ENCODE peak calls at places on chromosome 21, in nine cellular contexts. One of them, this sample, is unnamed.

GRCh38 chr21:16587671-16588379 is 858.0 kb downstream of the USP25 start:
- DNase-seq in tibial artery: peak; percentile 28
- DNase-seq in neuronal stem cell: no peak
- DNase-seq in uterus: peak; percentile 73
- DNase-seq in heart left ventricle: peak; percentile 26
- DNase-seq in lung: no peak
- DNase-seq in Caco-2: no peak
- DNase-seq in aorta: no peak
- DNase-seq in bronchial epithelial cell: peak; percentile 89
- DNase-seq in this sample: peak; percentile 36

GRCh38 chr21:34593423-34593822 is 21.5 kb downstream of the RCAN1 start:
- DNase-seq in neuronal stem cell: no peak
- DNase-seq in tibial artery: no peak
- DNase-seq in lung: no peak
- DNase-seq in Caco-2: no peak
- DNase-seq in uterus: no peak
- DNase-seq in bronchial epithelial cell: no peak
- DNase-seq in heart left ventricle: no peak
- DNase-seq in aorta: no peak
- DNase-seq in this sample: no peak

GRCh38 chr21:15121655-15122120 is 56.9 kb upstream of the NRIP1 start:
- DNase-seq in bronchial epithelial cell: peak; percentile 54
- DNase-seq in lung: peak; percentile 48
- DNase-seq in Caco-2: no peak
- DNase-seq in neuronal stem cell: no peak
- DNase-seq in tibial artery: no peak
- DNase-seq in heart left ventricle: peak; percentile 72
- DNase-seq in aorta: no peak
- DNase-seq in uterus: no peak
- DNase-seq in this sample: no peak

GRCh38 chr21:35664683-35665082 is 395.6 kb downstream of the SETD4 start:
- DNase-seq in tibial artery: no peak
- DNase-seq in Caco-2: no peak
- DNase-seq in neuronal stem cell: no peak
- DNase-seq in uterus: no peak
- DNase-seq in aorta: no peak
- DNase-seq in bronchial epithelial cell: peak; percentile 71
- DNase-seq in heart left ventricle: no peak
- DNase-seq in lung: no peak
- DNase-seq in this sample: no peak

GRCh38 chr21:35427320-35428040 is 378.4 kb upstream of the RUNX1 start:
- DNase-seq in Caco-2: no peak
- DNase-seq in lung: no peak
- DNase-seq in aorta: peak; percentile 61
- DNase-seq in bronchial epithelial cell: no peak
- DNase-seq in neuronal stem cell: no peak
- DNase-seq in tibial artery: peak; percentile 62
- DNase-seq in uterus: no peak
- DNase-seq in heart left ventricle: peak; percentile 44
- DNase-seq in this sample: no peak

GRCh38 chr21:28754127-28754611 is 238.5 kb downstream of the LTN1 start:
- DNase-seq in neuronal stem cell: no peak
- DNase-seq in Caco-2: no peak
- DNase-seq in aorta: peak; percentile 65
- DNase-seq in tibial artery: no peak
- DNase-seq in heart left ventricle: peak; percentile 87
- DNase-seq in uterus: peak; percentile 38
- DNase-seq in bronchial epithelial cell: no peak
- DNase-seq in lung: no peak
- DNase-seq in this sample: no peak

GRCh38 chr21:37463083-37463780 is 96.7 kb downstream of the DYRK1A start:
- DNase-seq in lung: no peak
- DNase-seq in heart left ventricle: no peak
- DNase-seq in bronchial epithelial cell: peak; percentile 60
- DNase-seq in Caco-2: no peak
- DNase-seq in tibial artery: no peak
- DNase-seq in uterus: no peak
- DNase-seq in aorta: no peak
- DNase-seq in neuronal stem cell: no peak
- DNase-seq in this sample: no peak

GRCh38 chr21:34282223-34282622 is 81.6 kb upstream of the KCNE2 start:
- DNase-seq in Caco-2: no peak
- DNase-seq in heart left ventricle: no peak
- DNase-seq in aorta: no peak
- DNase-seq in uterus: no peak
- DNase-seq in tibial artery: no peak
- DNase-seq in bronchial epithelial cell: peak; percentile 74
- DNase-seq in neuronal stem cell: no peak
- DNase-seq in lung: no peak
- DNase-seq in this sample: no peak

GRCh38 chr21:30194701-30195299 is 21.1 kb downstream of the CLDN8 start:
- DNase-seq in heart left ventricle: no peak
- DNase-seq in lung: no peak
- DNase-seq in neuronal stem cell: peak; percentile 35
- DNase-seq in aorta: no peak
- DNase-seq in Caco-2: no peak
- DNase-seq in uterus: no peak
- DNase-seq in tibial artery: no peak
- DNase-seq in bronchial epithelial cell: peak; percentile 73
- DNase-seq in this sample: no peak

GRCh38 chr21:33557447-33557846 is 14.6 kb downstream of the SON start:
- DNase-seq in Caco-2: no peak
- DNase-seq in lung: no peak
- DNase-seq in bronchial epithelial cell: no peak
- DNase-seq in aorta: no peak
- DNase-seq in tibial artery: no peak
- DNase-seq in uterus: no peak
- DNase-seq in heart left ventricle: no peak
- DNase-seq in neuronal stem cell: no peak
- DNase-seq in this sample: no peak

GRCh38 chr21:19553930-19554615 is 1150.5 kb upstream of the TMPRSS15 start:
- DNase-seq in neuronal stem cell: no peak
- DNase-seq in aorta: no peak
- DNase-seq in bronchial epithelial cell: no peak
- DNase-seq in tibial artery: no peak
- DNase-seq in Caco-2: no peak
- DNase-seq in heart left ventricle: no peak
- DNase-seq in uterus: no peak
- DNase-seq in lung: no peak
- DNase-seq in this sample: no peak

GRCh38 chr21:34626131-34626530 is 11.2 kb upstream of the RCAN1 start:
- DNase-seq in tibial artery: no peak
- DNase-seq in bronchial epithelial cell: no peak
- DNase-seq in heart left ventricle: no peak
- DNase-seq in lung: no peak
- DNase-seq in uterus: no peak
- DNase-seq in Caco-2: no peak
- DNase-seq in neuronal stem cell: no peak
- DNase-seq in aorta: no peak
- DNase-seq in this sample: no peak

GRCh38 chr21:36766511-36766910 is 67.6 kb downstream of the SIM2 start:
- DNase-seq in tibial artery: no peak
- DNase-seq in heart left ventricle: no peak
- DNase-seq in bronchial epithelial cell: no peak
- DNase-seq in uterus: no peak
- DNase-seq in lung: no peak
- DNase-seq in aorta: no peak
- DNase-seq in Caco-2: no peak
- DNase-seq in neuronal stem cell: no peak
- DNase-seq in this sample: no peak

GRCh38 chr21:29371464-29371863 is 72.7 kb downstream of the BACH1 start:
- DNase-seq in uterus: no peak
- DNase-seq in tibial artery: no peak
- DNase-seq in heart left ventricle: no peak
- DNase-seq in aorta: no peak
- DNase-seq in Caco-2: no peak
- DNase-seq in bronchial epithelial cell: peak; percentile 32
- DNase-seq in neuronal stem cell: no peak
- DNase-seq in lung: no peak
- DNase-seq in this sample: no peak

GRCh38 chr21:24840287-24840686 is 767.0 kb downstream of the MRPL39 start:
- DNase-seq in tibial artery: no peak
- DNase-seq in bronchial epithelial cell: no peak
- DNase-seq in aorta: no peak
- DNase-seq in lung: no peak
- DNase-seq in uterus: no peak
- DNase-seq in heart left ventricle: no peak
- DNase-seq in Caco-2: no peak
- DNase-seq in neuronal stem cell: no peak
- DNase-seq in this sample: no peak

GRCh38 chr21:30372139-30372770 is at the start of gene KRTAP13-2:
- DNase-seq in Caco-2: no peak
- DNase-seq in lung: no peak
- DNase-seq in bronchial epithelial cell: no peak
- DNase-seq in neuronal stem cell: no peak
- DNase-seq in uterus: no peak
- DNase-seq in heart left ventricle: no peak
- DNase-seq in aorta: no peak
- DNase-seq in tibial artery: no peak
- DNase-seq in this sample: no peak

DNA sequence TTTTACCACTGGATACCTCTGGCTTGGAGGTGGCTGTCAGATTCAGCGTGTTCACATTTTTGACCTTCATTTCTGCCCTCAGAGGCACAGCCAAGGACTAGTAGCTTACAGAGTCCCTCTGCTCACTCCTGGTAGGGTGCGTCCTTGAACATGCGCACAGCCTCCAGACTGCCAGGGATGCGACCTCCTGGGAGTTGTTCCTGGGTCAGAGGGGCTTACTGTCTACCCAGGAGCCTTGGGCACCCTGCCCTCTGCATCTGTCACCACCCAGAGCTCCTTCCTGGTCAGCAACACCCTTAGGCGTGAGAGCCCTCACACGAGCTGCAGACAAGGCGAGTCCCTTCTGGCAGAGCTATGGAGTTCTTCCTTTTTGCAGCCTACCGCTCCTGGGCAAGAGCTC is 1.7 kb downstream of the SLX9 start:
- DNase-seq in lung: no peak
- DNase-seq in uterus: no peak
- DNase-seq in tibial artery: no peak
- DNase-seq in Caco-2: peak; percentile 17
- DNase-seq in neuronal stem cell: no peak
- DNase-seq in heart left ventricle: peak; percentile 28
- DNase-seq in aorta: no peak
- DNase-seq in bronchial epithelial cell: no peak
- DNase-seq in this sample: no peak
- H3K4me3 ChIP-seq in lung: no peak overlapping the region
- H3K4me3 ChIP-seq in uterus: no peak overlapping the region
- H3K4me3 ChIP-seq in tibial artery: no peak overlapping the region
- H3K4me3 ChIP-seq in Caco-2: no peak overlapping the region
- H3K4me3 ChIP-seq in neuronal stem cell: peak overlapping the region; percentile 97
- H3K4me3 ChIP-seq in heart left ventricle: peak overlapping the region; percentile 91
- H3K4me3 ChIP-seq in aorta: no peak overlapping the region
- H3K4me3 ChIP-seq in bronchial epithelial cell: no peak overlapping the region
- H3K4me3 ChIP-seq in this sample: no peak overlapping the region

DNA sequence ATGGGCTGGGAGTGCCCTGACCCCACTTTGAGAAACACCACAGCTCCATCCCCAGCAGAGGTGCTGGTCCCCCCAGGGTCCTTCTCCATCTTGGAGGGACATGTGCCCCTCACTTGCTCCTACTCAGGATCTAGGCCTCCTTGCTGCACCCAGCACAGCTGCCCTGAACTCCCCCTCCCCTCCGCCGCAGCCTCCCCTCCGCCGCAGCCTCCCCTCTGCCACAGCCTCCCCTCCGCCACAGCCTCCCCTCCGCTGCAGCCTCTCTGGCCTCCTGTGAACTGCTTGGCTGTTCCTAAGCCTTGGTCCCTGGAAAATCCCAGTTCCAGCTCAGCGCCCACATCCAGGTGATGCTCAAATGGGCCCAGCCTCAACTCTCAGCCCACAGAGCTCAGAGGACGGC is 15.9 kb upstream of the TSPEAR start:
- DNase-seq in aorta: no peak
- DNase-seq in tibial artery: no peak
- DNase-seq in lung: no peak
- DNase-seq in Caco-2: no peak
- DNase-seq in heart left ventricle: no peak
- DNase-seq in bronchial epithelial cell: no peak
- DNase-seq in neuronal stem cell: no peak
- DNase-seq in uterus: no peak
- DNase-seq in this sample: no peak
- H3K27me3 ChIP-seq in aorta: no peaks in the 10 kb centered on the region
- H3K27me3 ChIP-seq in tibial artery: no peaks in the 10 kb centered on the region
- H3K27me3 ChIP-seq in lung: peaks cover 3% of the 10 kb centered on the region
- H3K27me3 ChIP-seq in Caco-2: no peaks in the 10 kb centered on the region
- H3K27me3 ChIP-seq in heart left ventricle: peaks cover 56% of the 10 kb centered on the region
- H3K27me3 ChIP-seq in bronchial epithelial cell: no peaks in the 10 kb centered on the region
- H3K27me3 ChIP-seq in neuronal stem cell: peaks cover 51% of the 10 kb centered on the region
- H3K27me3 ChIP-seq in uterus: no peaks in the 10 kb centered on the region
- H3K27me3 ChIP-seq in this sample: no peaks in the 10 kb centered on the region

GRCh38 chr21:25891596-25891995 is 156.8 kb downstream of the GABPA start:
- DNase-seq in lung: no peak
- DNase-seq in tibial artery: no peak
- DNase-seq in aorta: no peak
- DNase-seq in Caco-2: no peak
- DNase-seq in uterus: no peak
- DNase-seq in heart left ventricle: no peak
- DNase-seq in neuronal stem cell: no peak
- DNase-seq in bronchial epithelial cell: no peak
- DNase-seq in this sample: no peak
- H3K36me3 ChIP-seq in lung: peaks cover 21% of the 10 kb centered on the region
- H3K36me3 ChIP-seq in tibial artery: peaks cover 7% of the 10 kb centered on the region
- H3K36me3 ChIP-seq in aorta: peaks cover 1% of the 10 kb centered on the region
- H3K36me3 ChIP-seq in Caco-2: no peaks in the 10 kb centered on the region
- H3K36me3 ChIP-seq in uterus: no peaks in the 10 kb centered on the region
- H3K36me3 ChIP-seq in heart left ventricle: peaks cover 53% of the 10 kb centered on the region
- H3K36me3 ChIP-seq in neuronal stem cell: peaks cover 16% of the 10 kb centered on the region
- H3K36me3 ChIP-seq in bronchial epithelial cell: peaks cover 13% of the 10 kb centered on the region
- H3K36me3 ChIP-seq in this sample: no peaks in the 10 kb centered on the region

GRCh38 chr21:17784604-17785402 is 34.4 kb downstream of the C21orf91 start:
- DNase-seq in aorta: no peak
- DNase-seq in Caco-2: no peak
- DNase-seq in lung: no peak
- DNase-seq in bronchial epithelial cell: peak; percentile 28
- DNase-seq in uterus: no peak
- DNase-seq in tibial artery: no peak
- DNase-seq in neuronal stem cell: no peak
- DNase-seq in heart left ventricle: no peak
- DNase-seq in this sample: no peak

GRCh38 chr21:17785403-17785788 is 33.8 kb downstream of the C21orf91 start:
- DNase-seq in bronchial epithelial cell: no peak
- DNase-seq in Caco-2: no peak
- DNase-seq in neuronal stem cell: no peak
- DNase-seq in tibial artery: no peak
- DNase-seq in aorta: no peak
- DNase-seq in uterus: no peak
- DNase-seq in lung: no peak
- DNase-seq in heart left ventricle: no peak
- DNase-seq in this sample: no peak

GRCh38 chr21:17782051-17782450 is 37.1 kb downstream of the C21orf91 start:
- DNase-seq in bronchial epithelial cell: no peak
- DNase-seq in heart left ventricle: no peak
- DNase-seq in neuronal stem cell: no peak
- DNase-seq in uterus: no peak
- DNase-seq in lung: no peak
- DNase-seq in tibial artery: no peak
- DNase-seq in aorta: no peak
- DNase-seq in Caco-2: no peak
- DNase-seq in this sample: no peak

GRCh38 chr21:17783003-17783402 is 36.2 kb downstream of the C21orf91 start:
- DNase-seq in lung: no peak
- DNase-seq in bronchial epithelial cell: no peak
- DNase-seq in neuronal stem cell: no peak
- DNase-seq in uterus: no peak
- DNase-seq in heart left ventricle: no peak
- DNase-seq in tibial artery: no peak
- DNase-seq in aorta: no peak
- DNase-seq in Caco-2: no peak
- DNase-seq in this sample: no peak

GRCh38 chr21:17783816-17784598 is 35.1 kb downstream of the C21orf91 start:
- DNase-seq in tibial artery: no peak
- DNase-seq in Caco-2: no peak
- DNase-seq in uterus: no peak
- DNase-seq in aorta: no peak
- DNase-seq in bronchial epithelial cell: no peak
- DNase-seq in neuronal stem cell: no peak
- DNase-seq in heart left ventricle: no peak
- DNase-seq in lung: no peak
- DNase-seq in this sample: no peak
- H3K4me3 ChIP-seq in tibial artery: no peak overlapping the region
- H3K4me3 ChIP-seq in Caco-2: no peak overlapping the region
- H3K4me3 ChIP-seq in uterus: no peak overlapping the region
- H3K4me3 ChIP-seq in aorta: no peak overlapping the region
- H3K4me3 ChIP-seq in bronchial epithelial cell: no peak overlapping the region
- H3K4me3 ChIP-seq in neuronal stem cell: no peak overlapping the region
- H3K4me3 ChIP-seq in heart left ventricle: no peak overlapping the region
- H3K4me3 ChIP-seq in lung: no peak overlapping the region
- H3K4me3 ChIP-seq in this sample: no peak overlapping the region